ENCODE peak calls at places on chromosomes 13 and 19, in four cellular contexts. B, J, S and H are unnamed samples.

GRCh38 chr13:44412341-44412935 is 38.8 kb downstream of the SERP2 start:
- DNase-seq in B (no peak), J (no peak), S (no peak), H (no peak)

GRCh38 chr19:47035127-47035494 is 13.3 kb downstream of the TMEM160 start:
- DNase-seq in S (no peak), J (peak; percentile 16), B (peak; percentile 77), H (no peak)

GRCh38 chr19:677601-678380 is 1.6 kb downstream of the FSTL3 start:
- DNase-seq in S (no peak), J (no peak), B (no peak), H (no peak)

GRCh38 chr19:17078038-17078919 is 2.7 kb downstream of the MYO9B start:
- DNase-seq in J (no peak), S (no peak), B (no peak), H (no peak)

GRCh38 chr19:47469719-47470118 is 2.0 kb downstream of the SLC8A2 start:
- DNase-seq in J (no peak), S (no peak), B (no peak), H (no peak)

GRCh38 chr19:18847516-18848463 is 16.0 kb downstream of the UPF1 start:
- DNase-seq in B (no peak), S (no peak), J (no peak), H (no peak)

GRCh38 chr19:737591-738093 is 13.3 kb upstream of the MISP start:
- DNase-seq in S (peak; percentile 19), J (peak; percentile 44), B (peak; percentile 82), H (peak; percentile 23)

GRCh38 chr13:110347088-110347487 is 40.0 kb downstream of the COL4A2 start:
- DNase-seq in B (no peak), J (no peak), S (no peak), H (no peak)

GRCh38 chr19:42175952-42176648 is 41.4 kb downstream of the DEDD2 start:
- DNase-seq in J (peak; percentile 18), S (no peak), B (no peak), H (no peak)

GRCh38 chr19:3358392-3358918 is 7.9 kb upstream of the NFIC start:
- DNase-seq in S (no peak), B (no peak), J (no peak), H (no peak)

GRCh38 chr13:40232321-40232720 is 434.1 kb downstream of the FOXO1 start:
- DNase-seq in S (no peak), J (no peak), B (no peak), H (no peak)

GRCh38 chr13:110354715-110355473 is 47.8 kb downstream of the COL4A2 start:
- DNase-seq in B (peak; percentile 6), S (no peak), J (no peak), H (no peak)

GRCh38 chr19:57279418-57280164 is 694 bp upstream of the ZNF460 start:
- DNase-seq in B (peak; percentile 93), S (peak; percentile 72), J (peak; percentile 94), H (peak; percentile 72)

GRCh38 chr19:45159971-45160324 is 834 bp downstream of the NKPD1 start:
- DNase-seq in B (no peak), S (no peak), J (no peak), H (no peak)

GRCh38 chr19:39158646-39159260 is 33.2 kb downstream of the PAK4 start:
- DNase-seq in S (no peak), B (peak; percentile 69), J (no peak), H (no peak)

GRCh38 chr19:47330466-47330869 is 1.5 kb upstream of the C5AR2 start:
- DNase-seq in S (no peak), J (no peak), B (no peak), H (no peak)

GRCh38 chr19:2039959-2040646 is 10.9 kb downstream of the MKNK2 start:
- DNase-seq in S (no peak), J (no peak), B (no peak), H (no peak)

GRCh38 chr19:53172892-53173291 is 14.0 kb upstream of the ZNF347 start:
- DNase-seq in J (no peak), B (no peak), S (no peak), H (no peak)

GRCh38 chr13:99805361-99805760 is 166.2 kb downstream of the ZIC5 start:
- DNase-seq in J (no peak), B (no peak), S (no peak), H (no peak)

GRCh38 chr13:41502676-41503075 is 45.3 kb downstream of the RGCC start:
- DNase-seq in J (no peak), B (no peak), S (no peak), H (no peak)

GRCh38 chr13:50691682-50692263 is 151.7 kb downstream of the DLEU7 start:
- DNase-seq in S (no peak), B (peak; percentile 7), J (no peak), H (no peak)

GRCh38 chr13:97855570-97855970 is 97.9 kb upstream of the IPO5 start:
- DNase-seq in B (peak; percentile 39), S (no peak), J (peak; percentile 63), H (no peak)

GRCh38 chr19:39131255-39131755 is 5.7 kb downstream of the PAK4 start:
- DNase-seq in J (no peak), S (no peak), B (no peak), H (no peak)

GRCh38 chr19:29845576-29846176 is 33.9 kb downstream of the CCNE1 start:
- DNase-seq in B (peak; percentile 29), S (no peak), J (peak; percentile 61), H (no peak)

GRCh38 chr19:39833464-39834286 is at the start of gene DYRK1B:
- DNase-seq in B (peak; percentile 97), J (peak; percentile 94), S (peak; percentile 95), H (peak; percentile 95)